ENCODE peak calls at places on chromosomes 13 and 19, in ten cellular contexts. T is NCI-H1092; L is HT1080; M is naive thymus-derived CD8-positive, alpha-beta T cell; B is putamen; G is NCI-H1694; W is NCI-H524 treated with DMSO at 0.1 percent for 48 hours; S is stimulated activated CD8-positive, alpha-beta memory T cell treated with anti-CD3 and anti-CD28 coated beads, Interleukin-12 subunit alpha, Interleukin-12 subunit beta, amount 100 ng/mL, for 4 hours; O is H1; F is DMS153. P is an unnamed sample.

GRCh38 chr19:50969413-50969760 is at the start of gene KLK6:
- DNase-seq in T (no peak), L (no peak), M (no peak), B (peak; percentile 93), G (no peak), W (no peak), S (no peak), O (no peak), F (no peak), P (peak; percentile 50)

GRCh38 chr19:12763100-12763499 is 11.5 kb downstream of the BEST2 start:
- DNase-seq in T (no peak), L (no peak), M (no peak), B (no peak), G (no peak), W (no peak), S (no peak), O (no peak), F (no peak), P (no peak)

GRCh38 chr19:42303876-42304275 is 1.5 kb upstream of the PAFAH1B3 start:
- DNase-seq in T (no peak), L (no peak), M (no peak), B (no peak), G (no peak), W (no peak), S (no peak), O (no peak), F (no peak), P (no peak)

GRCh38 chr13:20424959-20425358 is 100.7 kb downstream of the CRYL1 start:
- DNase-seq in T (no peak), L (no peak), M (no peak), B (no peak), G (no peak), W (no peak), S (no peak), O (no peak), F (no peak), P (peak; percentile 44)

GRCh38 chr19:38055655-38056521 is 148.9 kb downstream of the SIPA1L3 start:
- DNase-seq in T (no peak), L (no peak), M (peak; percentile 47), B (no peak), G (no peak), W (peak; percentile 48), S (no peak), O (peak; percentile 63), F (no peak), P (no peak)

GRCh38 chr13:39767791-39768564 is 112.5 kb downstream of the COG6 start:
- DNase-seq in T (peak; percentile 0), L (no peak), M (peak; percentile 4), B (no peak), G (peak; percentile 17), W (peak; percentile 32), S (no peak), O (no peak), F (peak; percentile 75), P (peak; percentile 13)

GRCh38 chr13:101218484-101218883 is 197.8 kb downstream of the NALCN start:
- DNase-seq in T (no peak), L (peak; percentile 72), M (no peak), B (no peak), G (no peak), W (no peak), S (no peak), O (no peak), F (no peak), P (peak; percentile 2)

GRCh38 chr19:44113784-44114390 is 688 bp downstream of the ZNF225 start:
- DNase-seq in T (no peak), L (no peak), M (no peak), B (no peak), G (no peak), W (no peak), S (no peak), O (no peak), F (no peak), P (peak; percentile 3)

GRCh38 chr19:41588497-41589209 is 12.7 kb downstream of the CEACAM21 start:
- DNase-seq in T (no peak), L (no peak), M (no peak), B (no peak), G (no peak), W (no peak), S (no peak), O (no peak), F (no peak), P (no peak)

GRCh38 chr19:12015753-12016116 is 19.7 kb downstream of the ZNF433 start:
- DNase-seq in T (no peak), L (no peak), M (no peak), B (no peak), G (no peak), W (no peak), S (no peak), O (no peak), F (no peak), P (no peak)

GRCh38 chr13:41827507-41828213 is 133.2 kb downstream of the VWA8 start:
- DNase-seq in T (no peak), L (peak; percentile 89), M (no peak), B (no peak), G (no peak), W (no peak), S (no peak), O (no peak), F (no peak), P (peak; percentile 71)

GRCh38 chr13:32471187-32471922 is 43.4 kb upstream of the N4BP2L1 start:
- DNase-seq in T (no peak), L (no peak), M (no peak), B (peak; percentile 75), G (no peak), W (no peak), S (no peak), O (no peak), F (no peak), P (no peak)

GRCh38 chr19:17505218-17505617 is 6.2 kb upstream of the PGLS start:
- DNase-seq in T (no peak), L (no peak), M (no peak), B (no peak), G (no peak), W (no peak), S (no peak), O (no peak), F (no peak), P (no peak)

GRCh38 chr13:51618626-51619025 is 34.4 kb downstream of the WDFY2 start:
- DNase-seq in T (no peak), L (no peak), M (no peak), B (peak; percentile 88), G (no peak), W (no peak), S (no peak), O (no peak), F (no peak), P (no peak)

GRCh38 chr19:1276620-1277007 is 1.3 kb downstream of the FAM174C start:
- DNase-seq in T (no peak), L (no peak), M (peak; percentile 43), B (no peak), G (no peak), W (no peak), S (no peak), O (no peak), F (no peak), P (peak; percentile 45)

GRCh38 chr19:4310247-4311121 is 6.1 kb downstream of the FSD1 start:
- DNase-seq in T (no peak), L (no peak), M (no peak), B (no peak), G (no peak), W (no peak), S (no peak), O (peak; percentile 84), F (no peak), P (peak; percentile 30)

GRCh38 chr13:59532405-59532804 is 631.3 kb downstream of the DIAPH3 start:
- DNase-seq in T (no peak), L (peak; percentile 11), M (no peak), B (no peak), G (no peak), W (no peak), S (no peak), O (no peak), F (no peak), P (no peak)

GRCh38 chr13:24671367-24672117 is 8.7 kb upstream of the ATP12A start:
- DNase-seq in T (peak; percentile 14), L (peak; percentile 79), M (no peak), B (no peak), G (peak; percentile 5), W (peak; percentile 76), S (no peak), O (no peak), F (peak; percentile 73), P (peak; percentile 60)

GRCh38 chr19:1257475-1258160 is 9.2 kb downstream of the MIDN start:
- DNase-seq in T (no peak), L (no peak), M (no peak), B (no peak), G (no peak), W (no peak), S (no peak), O (no peak), F (no peak), P (no peak)

GRCh38 chr19:4555657-4556561 is 3.6 kb downstream of the SEMA6B start:
- DNase-seq in T (no peak), L (no peak), M (no peak), B (no peak), G (no peak), W (no peak), S (no peak), O (peak; percentile 79), F (no peak), P (no peak)

GRCh38 chr19:5128251-5128931 is 159.5 kb downstream of the KDM4B start:
- DNase-seq in T (no peak), L (no peak), M (no peak), B (no peak), G (no peak), W (no peak), S (no peak), O (no peak), F (no peak), P (peak; percentile 59)

GRCh38 chr19:14409157-14410053 is 9.7 kb downstream of the DDX39A start:
- DNase-seq in T (no peak), L (no peak), M (no peak), B (no peak), G (no peak), W (no peak), S (no peak), O (no peak), F (no peak), P (no peak)

GRCh38 chr19:40598121-40598917 is 2.9 kb upstream of the LTBP4 start:
- DNase-seq in T (peak; percentile 43), L (peak; percentile 86), M (peak; percentile 81), B (peak; percentile 79), G (peak; percentile 92), W (peak; percentile 81), S (peak; percentile 58), O (peak; percentile 97), F (peak; percentile 76), P (peak; percentile 96)

GRCh38 chr13:91647361-91647970 is 249.0 kb downstream of the GPC5 start:
- DNase-seq in T (no peak), L (peak; percentile 74), M (no peak), B (no peak), G (no peak), W (no peak), S (no peak), O (peak; percentile 85), F (no peak), P (peak; percentile 0)

GRCh38 chr13:96428904-96429303 is 339.0 kb downstream of the HS6ST3 start:
- DNase-seq in T (no peak), L (no peak), M (no peak), B (no peak), G (no peak), W (no peak), S (no peak), O (no peak), F (no peak), P (no peak)